ENCODE peak calls at places on chromosomes 11 and 22, in ten cellular contexts. One of them, this sample, is unnamed.
A peak's percentile ranks its signal among the peaks of the same experiment; 100 is the strongest.

GRCh38 chr11:114076974-114077373 is 17.5 kb downstream of the ZBTB16 start:
- DNase-seq in activated CD4-positive, CD25-positive, alpha-beta regulatory T cell: no peak
- DNase-seq in left lung: no peak
- DNase-seq in activated T-cell treated with anti-CD3 and anti-CD28 coated beads, Interleukin-2, amount 50 U/mL, for 1 hour: no peak
- DNase-seq in AG09319: no peak
- DNase-seq in activated CD4-positive, alpha-beta T cell treated with anti-CD3 and anti-CD28 coated beads for 48 hours: no peak
- DNase-seq in T-helper 9 cell: no peak
- DNase-seq in KG1: no peak
- DNase-seq in hippocampal formation: no peak
- DNase-seq in ACHN: no peak
- DNase-seq in this sample: no peak

GRCh38 chr11:27977031-27977430 is 130.9 kb downstream of the KIF18A start:
- DNase-seq in KG1: no peak
- DNase-seq in AG09319: no peak
- DNase-seq in T-helper 9 cell: no peak
- DNase-seq in hippocampal formation: no peak
- DNase-seq in activated CD4-positive, CD25-positive, alpha-beta regulatory T cell: no peak
- DNase-seq in activated T-cell treated with anti-CD3 and anti-CD28 coated beads, Interleukin-2, amount 50 U/mL, for 1 hour: no peak
- DNase-seq in left lung: no peak
- DNase-seq in ACHN: peak; percentile 88
- DNase-seq in activated CD4-positive, alpha-beta T cell treated with anti-CD3 and anti-CD28 coated beads for 48 hours: no peak
- DNase-seq in this sample: no peak

GRCh38 chr22:41940853-41941765 is 5.8 kb downstream of the CENPM start:
- DNase-seq in ACHN: peak; percentile 77
- DNase-seq in T-helper 9 cell: peak; percentile 77
- DNase-seq in activated CD4-positive, alpha-beta T cell treated with anti-CD3 and anti-CD28 coated beads for 48 hours: peak; percentile 88
- DNase-seq in AG09319: peak; percentile 86
- DNase-seq in activated CD4-positive, CD25-positive, alpha-beta regulatory T cell: peak; percentile 79
- DNase-seq in hippocampal formation: peak; percentile 83
- DNase-seq in activated T-cell treated with anti-CD3 and anti-CD28 coated beads, Interleukin-2, amount 50 U/mL, for 1 hour: peak; percentile 89
- DNase-seq in KG1: peak; percentile 50
- DNase-seq in left lung: peak; percentile 91
- DNase-seq in this sample: peak; percentile 66

GRCh38 chr11:110198031-110198729 is 98.2 kb downstream of the RDX start:
- DNase-seq in activated CD4-positive, CD25-positive, alpha-beta regulatory T cell: no peak
- DNase-seq in activated CD4-positive, alpha-beta T cell treated with anti-CD3 and anti-CD28 coated beads for 48 hours: no peak
- DNase-seq in left lung: no peak
- DNase-seq in ACHN: no peak
- DNase-seq in activated T-cell treated with anti-CD3 and anti-CD28 coated beads, Interleukin-2, amount 50 U/mL, for 1 hour: no peak
- DNase-seq in KG1: no peak
- DNase-seq in AG09319: no peak
- DNase-seq in T-helper 9 cell: no peak
- DNase-seq in hippocampal formation: no peak
- DNase-seq in this sample: no peak

GRCh38 chr11:79902493-79902892 is 461.7 kb upstream of the TENM4 start:
- DNase-seq in KG1: no peak
- DNase-seq in T-helper 9 cell: no peak
- DNase-seq in AG09319: no peak
- DNase-seq in ACHN: no peak
- DNase-seq in hippocampal formation: no peak
- DNase-seq in activated CD4-positive, alpha-beta T cell treated with anti-CD3 and anti-CD28 coated beads for 48 hours: no peak
- DNase-seq in left lung: no peak
- DNase-seq in activated T-cell treated with anti-CD3 and anti-CD28 coated beads, Interleukin-2, amount 50 U/mL, for 1 hour: no peak
- DNase-seq in activated CD4-positive, CD25-positive, alpha-beta regulatory T cell: no peak
- DNase-seq in this sample: no peak

GRCh38 chr11:57498540-57498939 is 17.0 kb downstream of the SLC43A1 start:
- DNase-seq in activated CD4-positive, alpha-beta T cell treated with anti-CD3 and anti-CD28 coated beads for 48 hours: no peak
- DNase-seq in ACHN: no peak
- DNase-seq in T-helper 9 cell: no peak
- DNase-seq in AG09319: no peak
- DNase-seq in activated T-cell treated with anti-CD3 and anti-CD28 coated beads, Interleukin-2, amount 50 U/mL, for 1 hour: no peak
- DNase-seq in left lung: no peak
- DNase-seq in KG1: no peak
- DNase-seq in activated CD4-positive, CD25-positive, alpha-beta regulatory T cell: no peak
- DNase-seq in hippocampal formation: no peak
- DNase-seq in this sample: no peak

GRCh38 chr11:102599642-102600261 is 25.4 kb downstream of the MMP20 start:
- DNase-seq in left lung: no peak
- DNase-seq in activated CD4-positive, CD25-positive, alpha-beta regulatory T cell: no peak
- DNase-seq in activated T-cell treated with anti-CD3 and anti-CD28 coated beads, Interleukin-2, amount 50 U/mL, for 1 hour: no peak
- DNase-seq in KG1: no peak
- DNase-seq in AG09319: peak; percentile 37
- DNase-seq in ACHN: peak; percentile 92
- DNase-seq in activated CD4-positive, alpha-beta T cell treated with anti-CD3 and anti-CD28 coated beads for 48 hours: no peak
- DNase-seq in hippocampal formation: no peak
- DNase-seq in T-helper 9 cell: no peak
- DNase-seq in this sample: peak; percentile 89

GRCh38 chr11:115919341-115920086 is 415.3 kb upstream of the CADM1 start:
- DNase-seq in left lung: no peak
- DNase-seq in activated CD4-positive, CD25-positive, alpha-beta regulatory T cell: no peak
- DNase-seq in activated CD4-positive, alpha-beta T cell treated with anti-CD3 and anti-CD28 coated beads for 48 hours: peak; percentile 9
- DNase-seq in hippocampal formation: no peak
- DNase-seq in T-helper 9 cell: no peak
- DNase-seq in AG09319: no peak
- DNase-seq in activated T-cell treated with anti-CD3 and anti-CD28 coated beads, Interleukin-2, amount 50 U/mL, for 1 hour: no peak
- DNase-seq in ACHN: peak; percentile 77
- DNase-seq in KG1: no peak
- DNase-seq in this sample: no peak

GRCh38 chr11:111665779-111666178 is 63.5 kb downstream of the SIK2 start:
- DNase-seq in KG1: peak; percentile 23
- DNase-seq in activated CD4-positive, CD25-positive, alpha-beta regulatory T cell: no peak
- DNase-seq in ACHN: peak; percentile 42
- DNase-seq in activated T-cell treated with anti-CD3 and anti-CD28 coated beads, Interleukin-2, amount 50 U/mL, for 1 hour: no peak
- DNase-seq in left lung: no peak
- DNase-seq in activated CD4-positive, alpha-beta T cell treated with anti-CD3 and anti-CD28 coated beads for 48 hours: no peak
- DNase-seq in hippocampal formation: no peak
- DNase-seq in AG09319: peak; percentile 4
- DNase-seq in T-helper 9 cell: no peak
- DNase-seq in this sample: peak; percentile 44

GRCh38 chr11:2139691-2140337 is 625 bp upstream of the IGF2 start:
- DNase-seq in KG1: no peak
- DNase-seq in left lung: peak; percentile 64
- DNase-seq in hippocampal formation: no peak
- DNase-seq in T-helper 9 cell: no peak
- DNase-seq in ACHN: no peak
- DNase-seq in AG09319: no peak
- DNase-seq in activated CD4-positive, CD25-positive, alpha-beta regulatory T cell: no peak
- DNase-seq in activated T-cell treated with anti-CD3 and anti-CD28 coated beads, Interleukin-2, amount 50 U/mL, for 1 hour: no peak
- DNase-seq in activated CD4-positive, alpha-beta T cell treated with anti-CD3 and anti-CD28 coated beads for 48 hours: no peak
- DNase-seq in this sample: peak; percentile 29

GRCh38 chr22:35054064-35054463 is 11.9 kb upstream of the ISX start:
- DNase-seq in T-helper 9 cell: no peak
- DNase-seq in left lung: no peak
- DNase-seq in activated CD4-positive, CD25-positive, alpha-beta regulatory T cell: no peak
- DNase-seq in AG09319: no peak
- DNase-seq in activated T-cell treated with anti-CD3 and anti-CD28 coated beads, Interleukin-2, amount 50 U/mL, for 1 hour: no peak
- DNase-seq in hippocampal formation: no peak
- DNase-seq in ACHN: no peak
- DNase-seq in activated CD4-positive, alpha-beta T cell treated with anti-CD3 and anti-CD28 coated beads for 48 hours: no peak
- DNase-seq in KG1: no peak
- DNase-seq in this sample: no peak

GRCh38 chr22:26377170-26377825 is 51.8 kb upstream of the ASPHD2 start:
- DNase-seq in activated CD4-positive, CD25-positive, alpha-beta regulatory T cell: no peak
- DNase-seq in activated CD4-positive, alpha-beta T cell treated with anti-CD3 and anti-CD28 coated beads for 48 hours: no peak
- DNase-seq in left lung: no peak
- DNase-seq in T-helper 9 cell: no peak
- DNase-seq in KG1: no peak
- DNase-seq in ACHN: no peak
- DNase-seq in hippocampal formation: no peak
- DNase-seq in AG09319: no peak
- DNase-seq in activated T-cell treated with anti-CD3 and anti-CD28 coated beads, Interleukin-2, amount 50 U/mL, for 1 hour: no peak
- DNase-seq in this sample: no peak

GRCh38 chr22:23058481-23059336 is 11.6 kb upstream of the GNAZ start:
- DNase-seq in left lung: no peak
- DNase-seq in hippocampal formation: no peak
- DNase-seq in activated CD4-positive, alpha-beta T cell treated with anti-CD3 and anti-CD28 coated beads for 48 hours: no peak
- DNase-seq in activated CD4-positive, CD25-positive, alpha-beta regulatory T cell: no peak
- DNase-seq in T-helper 9 cell: no peak
- DNase-seq in AG09319: no peak
- DNase-seq in KG1: no peak
- DNase-seq in ACHN: no peak
- DNase-seq in activated T-cell treated with anti-CD3 and anti-CD28 coated beads, Interleukin-2, amount 50 U/mL, for 1 hour: peak; percentile 9
- DNase-seq in this sample: no peak

GRCh38 chr11:122933434-122933833 is 48.2 kb downstream of the BSX start:
- DNase-seq in ACHN: no peak
- DNase-seq in activated T-cell treated with anti-CD3 and anti-CD28 coated beads, Interleukin-2, amount 50 U/mL, for 1 hour: no peak
- DNase-seq in T-helper 9 cell: no peak
- DNase-seq in AG09319: peak; percentile 51
- DNase-seq in activated CD4-positive, alpha-beta T cell treated with anti-CD3 and anti-CD28 coated beads for 48 hours: no peak
- DNase-seq in hippocampal formation: no peak
- DNase-seq in left lung: no peak
- DNase-seq in activated CD4-positive, CD25-positive, alpha-beta regulatory T cell: no peak
- DNase-seq in KG1: no peak
- DNase-seq in this sample: no peak

GRCh38 chr11:127919206-127920000 is 668.0 kb downstream of the ETS1 start:
- DNase-seq in activated CD4-positive, CD25-positive, alpha-beta regulatory T cell: no peak
- DNase-seq in ACHN: no peak
- DNase-seq in hippocampal formation: no peak
- DNase-seq in AG09319: peak; percentile 1
- DNase-seq in left lung: no peak
- DNase-seq in activated CD4-positive, alpha-beta T cell treated with anti-CD3 and anti-CD28 coated beads for 48 hours: peak; percentile 20
- DNase-seq in activated T-cell treated with anti-CD3 and anti-CD28 coated beads, Interleukin-2, amount 50 U/mL, for 1 hour: no peak
- DNase-seq in KG1: no peak
- DNase-seq in T-helper 9 cell: no peak
- DNase-seq in this sample: no peak

GRCh38 chr11:37623778-37624177 is 1025.7 kb upstream of the RAG2 start:
- DNase-seq in ACHN: no peak
- DNase-seq in activated T-cell treated with anti-CD3 and anti-CD28 coated beads, Interleukin-2, amount 50 U/mL, for 1 hour: no peak
- DNase-seq in hippocampal formation: no peak
- DNase-seq in AG09319: no peak
- DNase-seq in T-helper 9 cell: no peak
- DNase-seq in left lung: no peak
- DNase-seq in activated CD4-positive, alpha-beta T cell treated with anti-CD3 and anti-CD28 coated beads for 48 hours: no peak
- DNase-seq in activated CD4-positive, CD25-positive, alpha-beta regulatory T cell: no peak
- DNase-seq in KG1: no peak
- DNase-seq in this sample: no peak

GRCh38 chr22:43476751-43477150 is 64.9 kb downstream of the MPPED1 start:
- DNase-seq in activated T-cell treated with anti-CD3 and anti-CD28 coated beads, Interleukin-2, amount 50 U/mL, for 1 hour: no peak
- DNase-seq in T-helper 9 cell: no peak
- DNase-seq in left lung: peak; percentile 28
- DNase-seq in KG1: no peak
- DNase-seq in activated CD4-positive, alpha-beta T cell treated with anti-CD3 and anti-CD28 coated beads for 48 hours: no peak
- DNase-seq in ACHN: no peak
- DNase-seq in AG09319: no peak
- DNase-seq in hippocampal formation: no peak
- DNase-seq in activated CD4-positive, CD25-positive, alpha-beta regulatory T cell: no peak
- DNase-seq in this sample: no peak

GRCh38 chr22:26536056-26536761 is 23.9 kb upstream of the TFIP11 start:
- DNase-seq in activated CD4-positive, alpha-beta T cell treated with anti-CD3 and anti-CD28 coated beads for 48 hours: no peak
- DNase-seq in ACHN: peak; percentile 25
- DNase-seq in T-helper 9 cell: no peak
- DNase-seq in activated CD4-positive, CD25-positive, alpha-beta regulatory T cell: no peak
- DNase-seq in KG1: no peak
- DNase-seq in AG09319: no peak
- DNase-seq in activated T-cell treated with anti-CD3 and anti-CD28 coated beads, Interleukin-2, amount 50 U/mL, for 1 hour: no peak
- DNase-seq in hippocampal formation: no peak
- DNase-seq in left lung: no peak
- DNase-seq in this sample: no peak

GRCh38 chr11:71251159-71251721 is 1.1 kb downstream of the SHANK2 start:
- DNase-seq in activated CD4-positive, CD25-positive, alpha-beta regulatory T cell: no peak
- DNase-seq in KG1: no peak
- DNase-seq in activated T-cell treated with anti-CD3 and anti-CD28 coated beads, Interleukin-2, amount 50 U/mL, for 1 hour: no peak
- DNase-seq in activated CD4-positive, alpha-beta T cell treated with anti-CD3 and anti-CD28 coated beads for 48 hours: no peak
- DNase-seq in T-helper 9 cell: no peak
- DNase-seq in ACHN: peak; percentile 19
- DNase-seq in left lung: peak; percentile 83
- DNase-seq in AG09319: no peak
- DNase-seq in hippocampal formation: no peak
- DNase-seq in this sample: no peak

GRCh38 chr11:124079631-124080318 is 35.5 kb upstream of the VWA5A start:
- DNase-seq in ACHN: no peak
- DNase-seq in activated CD4-positive, CD25-positive, alpha-beta regulatory T cell: no peak
- DNase-seq in T-helper 9 cell: no peak
- DNase-seq in hippocampal formation: no peak
- DNase-seq in AG09319: no peak
- DNase-seq in KG1: no peak
- DNase-seq in activated CD4-positive, alpha-beta T cell treated with anti-CD3 and anti-CD28 coated beads for 48 hours: no peak
- DNase-seq in left lung: no peak
- DNase-seq in activated T-cell treated with anti-CD3 and anti-CD28 coated beads, Interleukin-2, amount 50 U/mL, for 1 hour: no peak
- DNase-seq in this sample: no peak

GRCh38 chr11:2700415-2701211 is 819 bp upstream of the KCNQ1OT1 start:
- DNase-seq in KG1: no peak
- DNase-seq in activated CD4-positive, CD25-positive, alpha-beta regulatory T cell: no peak
- DNase-seq in activated CD4-positive, alpha-beta T cell treated with anti-CD3 and anti-CD28 coated beads for 48 hours: peak; percentile 51
- DNase-seq in activated T-cell treated with anti-CD3 and anti-CD28 coated beads, Interleukin-2, amount 50 U/mL, for 1 hour: no peak
- DNase-seq in ACHN: peak; percentile 67
- DNase-seq in T-helper 9 cell: no peak
- DNase-seq in hippocampal formation: no peak
- DNase-seq in AG09319: no peak
- DNase-seq in left lung: peak; percentile 92
- DNase-seq in this sample: peak; percentile 57

GRCh38 chr11:12502950-12503579 is 125.7 kb downstream of the PARVA start:
- DNase-seq in ACHN: no peak
- DNase-seq in activated T-cell treated with anti-CD3 and anti-CD28 coated beads, Interleukin-2, amount 50 U/mL, for 1 hour: no peak
- DNase-seq in KG1: no peak
- DNase-seq in T-helper 9 cell: no peak
- DNase-seq in activated CD4-positive, alpha-beta T cell treated with anti-CD3 and anti-CD28 coated beads for 48 hours: no peak
- DNase-seq in AG09319: no peak
- DNase-seq in hippocampal formation: no peak
- DNase-seq in left lung: no peak
- DNase-seq in activated CD4-positive, CD25-positive, alpha-beta regulatory T cell: no peak
- DNase-seq in this sample: no peak

GRCh38 chr11:67240575-67241389 is 25.5 kb upstream of the GRK2 start:
- DNase-seq in activated T-cell treated with anti-CD3 and anti-CD28 coated beads, Interleukin-2, amount 50 U/mL, for 1 hour: peak; percentile 79
- DNase-seq in AG09319: peak; percentile 51
- DNase-seq in T-helper 9 cell: peak; percentile 77
- DNase-seq in left lung: peak; percentile 84
- DNase-seq in hippocampal formation: peak; percentile 51
- DNase-seq in ACHN: peak; percentile 57
- DNase-seq in KG1: peak; percentile 34
- DNase-seq in activated CD4-positive, CD25-positive, alpha-beta regulatory T cell: peak; percentile 64
- DNase-seq in activated CD4-positive, alpha-beta T cell treated with anti-CD3 and anti-CD28 coated beads for 48 hours: peak; percentile 90
- DNase-seq in this sample: peak; percentile 73

GRCh38 chr22:23604939-23605712 is 25.0 kb upstream of the IGLL1 start:
- DNase-seq in ACHN: no peak
- DNase-seq in activated CD4-positive, CD25-positive, alpha-beta regulatory T cell: no peak
- DNase-seq in T-helper 9 cell: no peak
- DNase-seq in KG1: no peak
- DNase-seq in activated CD4-positive, alpha-beta T cell treated with anti-CD3 and anti-CD28 coated beads for 48 hours: no peak
- DNase-seq in left lung: no peak
- DNase-seq in AG09319: no peak
- DNase-seq in activated T-cell treated with anti-CD3 and anti-CD28 coated beads, Interleukin-2, amount 50 U/mL, for 1 hour: no peak
- DNase-seq in hippocampal formation: no peak
- DNase-seq in this sample: peak; percentile 85

GRCh38 chr11:45919806-45920530 is 2.3 kb upstream of the PEX16 start:
- DNase-seq in activated CD4-positive, CD25-positive, alpha-beta regulatory T cell: no peak
- DNase-seq in hippocampal formation: no peak
- DNase-seq in AG09319: no peak
- DNase-seq in ACHN: no peak
- DNase-seq in KG1: no peak
- DNase-seq in left lung: peak; percentile 48
- DNase-seq in activated T-cell treated with anti-CD3 and anti-CD28 coated beads, Interleukin-2, amount 50 U/mL, for 1 hour: peak; percentile 18
- DNase-seq in T-helper 9 cell: no peak
- DNase-seq in activated CD4-positive, alpha-beta T cell treated with anti-CD3 and anti-CD28 coated beads for 48 hours: no peak
- DNase-seq in this sample: peak; percentile 34

GRCh38 chr11:59040607-59041006 is 45.5 kb upstream of the GLYATL1B start:
- DNase-seq in AG09319: no peak
- DNase-seq in T-helper 9 cell: no peak
- DNase-seq in activated CD4-positive, CD25-positive, alpha-beta regulatory T cell: no peak
- DNase-seq in left lung: no peak
- DNase-seq in activated T-cell treated with anti-CD3 and anti-CD28 coated beads, Interleukin-2, amount 50 U/mL, for 1 hour: no peak
- DNase-seq in ACHN: no peak
- DNase-seq in hippocampal formation: no peak
- DNase-seq in activated CD4-positive, alpha-beta T cell treated with anti-CD3 and anti-CD28 coated beads for 48 hours: no peak
- DNase-seq in KG1: no peak
- DNase-seq in this sample: no peak

GRCh38 chr11:69638941-69639681 is 1.8 kb upstream of the CCND1 start:
- DNase-seq in hippocampal formation: peak; percentile 25
- DNase-seq in AG09319: peak; percentile 91
- DNase-seq in activated T-cell treated with anti-CD3 and anti-CD28 coated beads, Interleukin-2, amount 50 U/mL, for 1 hour: no peak
- DNase-seq in ACHN: peak; percentile 93
- DNase-seq in left lung: peak; percentile 94
- DNase-seq in T-helper 9 cell: no peak
- DNase-seq in activated CD4-positive, CD25-positive, alpha-beta regulatory T cell: no peak
- DNase-seq in KG1: no peak
- DNase-seq in activated CD4-positive, alpha-beta T cell treated with anti-CD3 and anti-CD28 coated beads for 48 hours: peak; percentile 53
- DNase-seq in this sample: peak; percentile 90

GRCh38 chr22:42881982-42882656 is 25.0 kb upstream of the ARFGAP3 start:
- DNase-seq in T-helper 9 cell: no peak
- DNase-seq in left lung: no peak
- DNase-seq in activated T-cell treated with anti-CD3 and anti-CD28 coated beads, Interleukin-2, amount 50 U/mL, for 1 hour: no peak
- DNase-seq in activated CD4-positive, CD25-positive, alpha-beta regulatory T cell: no peak
- DNase-seq in KG1: no peak
- DNase-seq in ACHN: no peak
- DNase-seq in activated CD4-positive, alpha-beta T cell treated with anti-CD3 and anti-CD28 coated beads for 48 hours: no peak
- DNase-seq in AG09319: no peak
- DNase-seq in hippocampal formation: no peak
- DNase-seq in this sample: no peak

This sample was measured in HepG2.